ENCODE peak calls at places on chromosomes 1 and 21, in six cellular contexts. One of them, this sample, is unnamed.
A peak's percentile ranks its signal among the peaks of the same experiment; 100 is the strongest.

GRCh38 chr1:1371354-1371740 is 3.7 kb downstream of the AURKAIP1 start:
- DNase-seq in heart left ventricle: no peak
- DNase-seq in kidney epithelial cell: no peak
- DNase-seq in endothelial cell of umbilical vein: no peak
- DNase-seq in sigmoid colon: no peak
- DNase-seq in bronchial epithelial cell: no peak
- DNase-seq in this sample: no peak

GRCh38 chr1:15220825-15221431 is 26.1 kb upstream of the FHAD1 start:
- DNase-seq in bronchial epithelial cell: no peak
- DNase-seq in endothelial cell of umbilical vein: no peak
- DNase-seq in kidney epithelial cell: no peak
- DNase-seq in sigmoid colon: peak; percentile 62
- DNase-seq in heart left ventricle: no peak
- DNase-seq in this sample: no peak

GRCh38 chr1:56135864-56136147 is 443.6 kb downstream of the PLPP3 start:
- DNase-seq in kidney epithelial cell: no peak
- DNase-seq in endothelial cell of umbilical vein: peak; percentile 74
- DNase-seq in sigmoid colon: no peak
- DNase-seq in bronchial epithelial cell: no peak
- DNase-seq in heart left ventricle: no peak
- DNase-seq in this sample: no peak

GRCh38 chr1:110916669-110917306 is 43.8 kb downstream of the CD53 start:
- DNase-seq in endothelial cell of umbilical vein: peak; percentile 3
- DNase-seq in kidney epithelial cell: peak; percentile 9
- DNase-seq in heart left ventricle: no peak
- DNase-seq in sigmoid colon: no peak
- DNase-seq in bronchial epithelial cell: peak; percentile 67
- DNase-seq in this sample: peak; percentile 58

GRCh38 chr1:171623651-171624331 is 1.7 kb downstream of the MYOCOS start:
- DNase-seq in kidney epithelial cell: no peak
- DNase-seq in heart left ventricle: no peak
- DNase-seq in sigmoid colon: no peak
- DNase-seq in endothelial cell of umbilical vein: no peak
- DNase-seq in bronchial epithelial cell: no peak
- DNase-seq in this sample: no peak

GRCh38 chr1:178367151-178367550 is 129.6 kb downstream of the CLEC20A start:
- DNase-seq in kidney epithelial cell: no peak
- DNase-seq in endothelial cell of umbilical vein: no peak
- DNase-seq in heart left ventricle: no peak
- DNase-seq in sigmoid colon: no peak
- DNase-seq in bronchial epithelial cell: no peak
- DNase-seq in this sample: no peak

GRCh38 chr1:147246044-147246690 is 3.7 kb downstream of the CHD1L start:
- DNase-seq in kidney epithelial cell: no peak
- DNase-seq in sigmoid colon: no peak
- DNase-seq in heart left ventricle: no peak
- DNase-seq in bronchial epithelial cell: no peak
- DNase-seq in endothelial cell of umbilical vein: no peak
- DNase-seq in this sample: no peak

GRCh38 chr1:11064942-11065341 is 5.1 kb upstream of the SRM start:
- DNase-seq in bronchial epithelial cell: no peak
- DNase-seq in heart left ventricle: no peak
- DNase-seq in sigmoid colon: no peak
- DNase-seq in kidney epithelial cell: no peak
- DNase-seq in endothelial cell of umbilical vein: no peak
- DNase-seq in this sample: no peak

GRCh38 chr1:3313579-3313955 is 140.9 kb upstream of the ARHGEF16 start:
- DNase-seq in kidney epithelial cell: no peak
- DNase-seq in bronchial epithelial cell: no peak
- DNase-seq in sigmoid colon: peak; percentile 98
- DNase-seq in heart left ventricle: peak; percentile 90
- DNase-seq in endothelial cell of umbilical vein: peak; percentile 52
- DNase-seq in this sample: peak; percentile 98

GRCh38 chr1:2060082-2060481 is 9.9 kb downstream of the PRKCZ start:
- DNase-seq in bronchial epithelial cell: no peak
- DNase-seq in kidney epithelial cell: no peak
- DNase-seq in endothelial cell of umbilical vein: no peak
- DNase-seq in sigmoid colon: no peak
- DNase-seq in heart left ventricle: no peak
- DNase-seq in this sample: no peak

GRCh38 chr1:188669715-188670114 is 1807.9 kb downstream of the BRINP3 start:
- DNase-seq in heart left ventricle: no peak
- DNase-seq in kidney epithelial cell: no peak
- DNase-seq in bronchial epithelial cell: peak; percentile 23
- DNase-seq in endothelial cell of umbilical vein: peak; percentile 36
- DNase-seq in sigmoid colon: no peak
- DNase-seq in this sample: peak; percentile 75

GRCh38 chr1:42934541-42935312 is 23.9 kb downstream of the SLC2A1 start:
- DNase-seq in heart left ventricle: no peak
- DNase-seq in bronchial epithelial cell: no peak
- DNase-seq in sigmoid colon: peak; percentile 55
- DNase-seq in kidney epithelial cell: no peak
- DNase-seq in endothelial cell of umbilical vein: no peak
- DNase-seq in this sample: no peak

GRCh38 chr1:97980530-97980929 is 59.7 kb upstream of the DPYD start:
- DNase-seq in bronchial epithelial cell: no peak
- DNase-seq in sigmoid colon: no peak
- DNase-seq in kidney epithelial cell: no peak
- DNase-seq in heart left ventricle: no peak
- DNase-seq in endothelial cell of umbilical vein: no peak
- DNase-seq in this sample: no peak

GRCh38 chr1:192436441-192437078 is 119.8 kb downstream of the RGS21 start:
- DNase-seq in bronchial epithelial cell: no peak
- DNase-seq in heart left ventricle: no peak
- DNase-seq in kidney epithelial cell: no peak
- DNase-seq in sigmoid colon: no peak
- DNase-seq in endothelial cell of umbilical vein: no peak
- DNase-seq in this sample: no peak

GRCh38 chr1:244336232-244336899 is 115.3 kb downstream of the ADSS2 start:
- DNase-seq in heart left ventricle: no peak
- DNase-seq in kidney epithelial cell: no peak
- DNase-seq in bronchial epithelial cell: no peak
- DNase-seq in endothelial cell of umbilical vein: no peak
- DNase-seq in sigmoid colon: no peak
- DNase-seq in this sample: no peak

DNA sequence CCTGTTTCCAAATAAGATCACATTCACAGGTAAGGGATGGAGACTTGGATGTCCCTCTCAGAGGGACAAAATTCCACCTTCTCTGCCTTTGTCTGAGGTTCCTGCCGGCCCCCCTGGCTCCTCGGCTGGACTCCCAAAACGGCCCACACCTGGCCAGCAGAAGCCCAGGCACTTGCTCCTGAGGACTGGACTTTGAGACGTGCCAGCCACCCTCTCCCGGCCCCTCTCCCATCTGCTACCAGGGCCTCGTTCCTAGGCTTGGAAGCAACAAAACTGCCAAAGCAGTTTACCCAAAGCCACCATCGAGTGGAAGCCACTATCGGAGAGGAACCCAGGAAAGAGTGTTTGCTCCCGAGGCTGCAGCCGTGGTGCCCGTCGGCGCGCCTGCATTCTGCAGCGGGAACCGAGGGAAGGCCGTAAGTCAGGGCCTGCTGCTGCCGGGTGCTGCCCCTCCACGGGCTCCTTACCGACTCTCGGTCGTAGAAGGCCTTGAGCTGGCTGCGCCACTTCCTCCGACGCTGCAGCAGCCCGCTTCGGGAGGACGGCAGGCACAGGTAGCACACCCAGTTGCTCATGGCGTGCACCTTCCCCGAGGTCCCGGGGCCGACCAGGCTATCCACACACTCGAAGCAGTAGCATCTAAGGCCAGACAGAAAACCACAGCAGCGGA is 3.5 kb downstream of the DNMT3L start:
- DNase-seq in heart left ventricle: no peak
- DNase-seq in endothelial cell of umbilical vein: no peak
- DNase-seq in bronchial epithelial cell: no peak
- DNase-seq in kidney epithelial cell: no peak
- DNase-seq in sigmoid colon: peak; percentile 35
- DNase-seq in this sample: no peak
- H3K27me3 ChIP-seq in heart left ventricle: no peaks in the 10 kb centered on the region
- H3K27me3 ChIP-seq in endothelial cell of umbilical vein: no peaks in the 10 kb centered on the region
- H3K27me3 ChIP-seq in bronchial epithelial cell: no peaks in the 10 kb centered on the region
- H3K27me3 ChIP-seq in kidney epithelial cell: peaks cover 9% of the 10 kb centered on the region
- H3K27me3 ChIP-seq in sigmoid colon: no peaks in the 10 kb centered on the region
- H3K27me3 ChIP-seq in this sample: no peaks in the 10 kb centered on the region

DNA sequence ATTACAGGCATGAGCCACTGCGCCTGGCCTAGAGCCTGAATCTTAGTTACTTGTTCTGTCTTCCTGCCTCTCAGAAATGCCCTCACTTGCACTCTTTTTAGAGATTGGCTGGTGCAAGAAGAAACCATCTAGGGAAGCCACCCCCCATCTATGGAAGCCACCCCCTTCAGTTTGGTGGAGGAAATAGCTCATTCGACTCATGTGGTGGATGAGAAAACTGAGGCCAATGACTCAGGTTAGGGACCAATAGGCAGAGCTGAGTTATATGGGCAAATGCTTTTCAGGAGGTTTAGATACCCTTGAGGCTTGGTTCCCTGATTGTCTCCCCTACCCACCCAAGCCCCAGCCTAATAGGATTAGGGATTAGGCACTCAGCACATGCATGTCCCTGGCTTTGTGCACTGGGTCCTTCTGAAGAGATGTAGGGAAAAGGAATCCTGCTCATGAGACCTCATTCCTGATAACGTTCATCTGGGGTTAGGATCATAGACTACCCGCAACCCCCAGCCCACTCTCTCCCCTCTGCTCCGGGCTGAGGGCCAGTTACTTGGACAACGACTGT is 77.1 kb downstream of the PAX7 start:
- DNase-seq in kidney epithelial cell: no peak
- DNase-seq in heart left ventricle: no peak
- DNase-seq in endothelial cell of umbilical vein: no peak
- DNase-seq in sigmoid colon: no peak
- DNase-seq in bronchial epithelial cell: no peak
- DNase-seq in this sample: no peak
- H3K27me3 ChIP-seq in kidney epithelial cell: peaks cover 8% of the 10 kb centered on the region
- H3K27me3 ChIP-seq in heart left ventricle: peaks cover 82% of the 10 kb centered on the region
- H3K27me3 ChIP-seq in endothelial cell of umbilical vein: no peaks in the 10 kb centered on the region
- H3K27me3 ChIP-seq in sigmoid colon: no peaks in the 10 kb centered on the region
- H3K27me3 ChIP-seq in bronchial epithelial cell: peaks cover 4% of the 10 kb centered on the region
- H3K27me3 ChIP-seq in this sample: no peaks in the 10 kb centered on the region

GRCh38 chr1:23421343-23421742 is 3.2 kb downstream of the TCEA3 start:
- DNase-seq in sigmoid colon: no peak
- DNase-seq in heart left ventricle: no peak
- DNase-seq in endothelial cell of umbilical vein: no peak
- DNase-seq in bronchial epithelial cell: no peak
- DNase-seq in kidney epithelial cell: no peak
- DNase-seq in this sample: no peak
- H3K27me3 ChIP-seq in sigmoid colon: no peaks in the 10 kb centered on the region
- H3K27me3 ChIP-seq in heart left ventricle: no peaks in the 10 kb centered on the region
- H3K27me3 ChIP-seq in endothelial cell of umbilical vein: peaks cover 10% of the 10 kb centered on the region
- H3K27me3 ChIP-seq in bronchial epithelial cell: no peaks in the 10 kb centered on the region
- H3K27me3 ChIP-seq in kidney epithelial cell: peaks cover 16% of the 10 kb centered on the region
- H3K27me3 ChIP-seq in this sample: no peaks in the 10 kb centered on the region

DNA sequence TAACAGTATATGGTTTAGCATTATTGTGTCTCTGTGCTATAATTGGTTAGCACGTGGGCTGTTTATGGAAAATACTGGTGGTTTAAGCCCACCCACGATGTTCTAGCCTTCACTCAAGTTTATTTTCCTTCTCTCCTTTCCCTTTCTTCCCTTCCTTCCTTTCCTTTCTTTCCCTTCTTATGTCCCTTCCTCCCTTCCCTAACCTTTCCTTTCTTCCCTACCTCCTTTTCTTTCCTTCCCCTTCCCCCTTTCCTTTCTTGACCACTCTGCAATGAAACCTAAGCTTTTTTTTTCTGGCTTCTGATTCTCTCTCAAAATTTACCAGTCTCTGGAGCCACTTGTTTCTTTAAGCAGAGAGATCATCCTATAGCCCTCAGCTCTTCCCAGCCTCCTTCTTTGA is 13.4 kb upstream of the S100A10 start:
- DNase-seq in endothelial cell of umbilical vein: no peak
- DNase-seq in bronchial epithelial cell: no peak
- DNase-seq in sigmoid colon: no peak
- DNase-seq in heart left ventricle: no peak
- DNase-seq in kidney epithelial cell: no peak
- DNase-seq in this sample: no peak
- H3K27me3 ChIP-seq in endothelial cell of umbilical vein: peaks cover 36% of the 10 kb centered on the region
- H3K27me3 ChIP-seq in bronchial epithelial cell: no peaks in the 10 kb centered on the region
- H3K27me3 ChIP-seq in sigmoid colon: no peaks in the 10 kb centered on the region
- H3K27me3 ChIP-seq in heart left ventricle: no peaks in the 10 kb centered on the region
- H3K27me3 ChIP-seq in kidney epithelial cell: no peaks in the 10 kb centered on the region
- H3K27me3 ChIP-seq in this sample: peaks cover 14% of the 10 kb centered on the region

GRCh38 chr1:26047278-26047874 is 1.5 kb upstream of the SLC30A2 start:
- DNase-seq in heart left ventricle: no peak
- DNase-seq in endothelial cell of umbilical vein: no peak
- DNase-seq in sigmoid colon: no peak
- DNase-seq in kidney epithelial cell: no peak
- DNase-seq in bronchial epithelial cell: no peak
- DNase-seq in this sample: no peak

GRCh38 chr1:26053718-26054572 is 8.0 kb upstream of the SLC30A2 start:
- DNase-seq in sigmoid colon: no peak
- DNase-seq in bronchial epithelial cell: no peak
- DNase-seq in endothelial cell of umbilical vein: no peak
- DNase-seq in kidney epithelial cell: no peak
- DNase-seq in heart left ventricle: no peak
- DNase-seq in this sample: no peak

GRCh38 chr1:26049531-26050254 is 3.8 kb upstream of the SLC30A2 start:
- DNase-seq in bronchial epithelial cell: no peak
- DNase-seq in heart left ventricle: no peak
- DNase-seq in kidney epithelial cell: no peak
- DNase-seq in endothelial cell of umbilical vein: no peak
- DNase-seq in sigmoid colon: no peak
- DNase-seq in this sample: no peak

GRCh38 chr1:26046313-26047031 is 554 bp upstream of the SLC30A2 start:
- DNase-seq in kidney epithelial cell: no peak
- DNase-seq in sigmoid colon: no peak
- DNase-seq in endothelial cell of umbilical vein: no peak
- DNase-seq in bronchial epithelial cell: no peak
- DNase-seq in heart left ventricle: no peak
- DNase-seq in this sample: no peak

DNA sequence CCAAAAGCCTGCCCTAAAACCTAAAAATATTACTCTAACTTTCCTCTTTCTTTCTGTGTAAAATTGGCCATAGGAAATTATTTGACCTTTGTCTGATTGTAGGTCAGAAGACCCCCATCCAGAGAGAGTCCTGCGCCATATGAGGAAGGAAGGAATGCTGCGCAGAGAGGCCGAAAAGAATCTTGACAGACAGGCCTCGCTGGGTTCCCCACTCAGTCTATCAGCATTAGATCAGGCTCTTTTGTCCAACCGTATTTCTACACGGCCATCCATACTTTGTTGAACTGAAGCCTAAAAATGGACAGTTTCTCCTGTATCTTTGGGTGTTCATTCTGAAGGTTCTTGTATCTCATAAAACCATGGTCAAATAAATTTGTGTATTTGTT is 4.3 kb upstream of the SLC30A2 start:
- DNase-seq in heart left ventricle: no peak
- DNase-seq in sigmoid colon: no peak
- DNase-seq in bronchial epithelial cell: no peak
- DNase-seq in kidney epithelial cell: no peak
- DNase-seq in endothelial cell of umbilical vein: no peak
- DNase-seq in this sample: no peak
- H3K27me3 ChIP-seq in heart left ventricle: peaks cover 52% of the 10 kb centered on the region
- H3K27me3 ChIP-seq in sigmoid colon: peaks cover 23% of the 10 kb centered on the region
- H3K27me3 ChIP-seq in bronchial epithelial cell: peaks cover 18% of the 10 kb centered on the region
- H3K27me3 ChIP-seq in kidney epithelial cell: peaks cover 39% of the 10 kb centered on the region
- H3K27me3 ChIP-seq in endothelial cell of umbilical vein: peaks cover 39% of the 10 kb centered on the region
- H3K27me3 ChIP-seq in this sample: peaks cover 25% of the 10 kb centered on the region

DNA sequence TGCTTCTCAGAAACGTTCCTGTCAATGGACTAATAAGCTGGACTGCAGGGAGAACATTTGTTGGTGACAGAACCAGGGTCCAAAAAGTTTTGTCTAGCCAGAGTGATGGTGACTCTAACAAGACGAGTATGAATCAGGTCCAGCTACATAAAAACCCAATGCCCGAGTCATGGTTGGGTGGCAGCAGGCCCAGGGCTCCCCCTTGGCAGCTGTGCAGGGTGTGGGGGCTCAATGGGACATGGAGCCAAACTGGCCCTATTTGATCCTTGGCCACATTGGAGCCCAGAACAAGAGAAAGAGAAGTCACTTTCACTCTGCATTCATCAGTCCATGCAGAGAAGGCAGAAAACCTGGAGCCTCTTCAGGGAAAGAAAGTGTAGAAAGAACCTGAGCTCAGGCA is 37.9 kb upstream of the TENT5C start:
- DNase-seq in endothelial cell of umbilical vein: no peak
- DNase-seq in heart left ventricle: no peak
- DNase-seq in kidney epithelial cell: no peak
- DNase-seq in bronchial epithelial cell: no peak
- DNase-seq in sigmoid colon: no peak
- DNase-seq in this sample: no peak
- H3K27me3 ChIP-seq in endothelial cell of umbilical vein: peaks cover 4% of the 10 kb centered on the region
- H3K27me3 ChIP-seq in heart left ventricle: no peaks in the 10 kb centered on the region
- H3K27me3 ChIP-seq in kidney epithelial cell: no peaks in the 10 kb centered on the region
- H3K27me3 ChIP-seq in bronchial epithelial cell: peaks cover 2% of the 10 kb centered on the region
- H3K27me3 ChIP-seq in sigmoid colon: no peaks in the 10 kb centered on the region
- H3K27me3 ChIP-seq in this sample: no peaks in the 10 kb centered on the region

This sample was measured in MG63.